ENCODE peak calls at places on chromosomes 3 and 15, in four cellular contexts. J is HL-60, I is GM12878, C is K562. F is an unnamed sample.

GRCh38 chr15:30008156-30008555 is 74.6 kb upstream of the GOLGA8J start:
- DNase-seq in J (no peak), I (no peak), C (no peak), F (no peak)

GRCh38 chr3:133885241-133885711 is 10.4 kb downstream of the RAB6B start:
- DNase-seq in J (no peak), I (no peak), C (no peak), F (no peak)

GRCh38 chr15:80595391-80595790 is 99.7 kb upstream of the ABHD17C start:
- DNase-seq in J (no peak), I (no peak), C (no peak), F (no peak)

GRCh38 chr3:126472277-126473006 is 3.2 kb downstream of the ZXDC start:
- DNase-seq in J (peak; percentile 97), I (peak; percentile 21), C (peak; percentile 76), F (no peak)

GRCh38 chr3:183745300-183746098 is 47.9 kb downstream of the YEATS2 start:
- DNase-seq in J (no peak), I (no peak), C (no peak), F (no peak)

GRCh38 chr15:98823012-98823458 is 174.7 kb downstream of the IGF1R start:
- DNase-seq in J (no peak), I (peak; percentile 1), C (no peak), F (no peak)

GRCh38 chr15:58190419-58190818 is 52.2 kb downstream of the AQP9 start:
- DNase-seq in J (no peak), I (no peak), C (no peak), F (no peak)

GRCh38 chr3:151169700-151170224 is 33.3 kb downstream of the GPR171 start:
- DNase-seq in J (peak; percentile 91), I (no peak), C (no peak), F (no peak)

GRCh38 chr15:36527512-36528162 is 51.8 kb upstream of the CDIN1 start:
- DNase-seq in J (no peak), I (no peak), C (no peak), F (no peak)

GRCh38 chr15:23686466-23687142 is 501 bp downstream of the NDN start:
- DNase-seq in J (no peak), I (no peak), C (no peak), F (no peak)

GRCh38 chr3:193788189-193788946 is 195.4 kb downstream of the OPA1 start:
- DNase-seq in J (peak; percentile 54), I (peak; percentile 9), C (peak; percentile 87), F (peak; percentile 78)

GRCh38 chr15:35410775-35411174 is 135.2 kb downstream of the DPH6 start:
- DNase-seq in J (no peak), I (no peak), C (no peak), F (no peak)

GRCh38 chr3:77038468-77038927 is 1.4 kb upstream of the ROBO2 start:
- DNase-seq in J (peak; percentile 57), I (no peak), C (peak; percentile 79), F (no peak)

GRCh38 chr3:165742351-165742750 is 94.9 kb downstream of the BCHE start:
- DNase-seq in J (no peak), I (no peak), C (no peak), F (no peak)

GRCh38 chr3:111210003-111210699 is 138.5 kb downstream of the NECTIN3 start:
- DNase-seq in J (no peak), I (no peak), C (no peak), F (no peak)

GRCh38 chr15:72491768-72492167 is 17.6 kb downstream of the ARIH1 start:
- DNase-seq in J (no peak), I (no peak), C (no peak), F (no peak)
- TF ChIP-seq SPI1 in J (no peak), I (no peak), C (no peak), F (no peak)

DNA sequence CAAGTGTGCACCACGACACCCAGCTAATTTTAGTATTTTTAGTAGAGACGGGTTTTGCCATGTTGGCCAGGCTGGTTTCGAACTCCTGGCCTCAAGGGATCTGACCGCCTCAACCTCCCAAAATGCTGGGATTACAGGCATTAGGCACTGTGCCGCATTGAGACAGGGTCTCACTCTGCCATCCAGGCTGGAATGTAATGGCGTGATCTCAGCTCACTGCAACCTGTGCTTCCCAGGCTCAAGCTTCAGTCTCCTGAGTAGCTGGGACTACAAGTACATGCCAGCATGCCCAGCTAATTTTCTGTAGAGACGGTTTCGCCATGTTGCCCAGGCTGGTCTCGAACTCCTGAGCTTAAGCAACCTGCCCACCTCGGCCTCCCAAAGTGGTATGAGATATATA is 51.6 kb downstream of the ACAD9 start:
- DNase-seq in J (no peak), I (no peak), C (no peak), F (no peak)
- TF ChIP-seq SPI1 in J (no peak), I (no peak), C (no peak), F (no peak)

GRCh38 chr15:78131295-78132021 is at the start of gene CIB2:
- DNase-seq in J (peak; percentile 33), I (no peak), C (peak; percentile 85), F (peak; percentile 96)

GRCh38 chr15:78127882-78128281 is 3.4 kb downstream of the CIB2 start:
- DNase-seq in J (no peak), I (no peak), C (no peak), F (no peak)

GRCh38 chr15:78130466-78131294 is 565 bp downstream of the CIB2 start:
- DNase-seq in J (no peak), I (no peak), C (peak; percentile 46), F (peak; percentile 76)

GRCh38 chr15:78130012-78130353 is 1.3 kb downstream of the CIB2 start:
- DNase-seq in J (no peak), I (no peak), C (no peak), F (no peak)

DNA sequence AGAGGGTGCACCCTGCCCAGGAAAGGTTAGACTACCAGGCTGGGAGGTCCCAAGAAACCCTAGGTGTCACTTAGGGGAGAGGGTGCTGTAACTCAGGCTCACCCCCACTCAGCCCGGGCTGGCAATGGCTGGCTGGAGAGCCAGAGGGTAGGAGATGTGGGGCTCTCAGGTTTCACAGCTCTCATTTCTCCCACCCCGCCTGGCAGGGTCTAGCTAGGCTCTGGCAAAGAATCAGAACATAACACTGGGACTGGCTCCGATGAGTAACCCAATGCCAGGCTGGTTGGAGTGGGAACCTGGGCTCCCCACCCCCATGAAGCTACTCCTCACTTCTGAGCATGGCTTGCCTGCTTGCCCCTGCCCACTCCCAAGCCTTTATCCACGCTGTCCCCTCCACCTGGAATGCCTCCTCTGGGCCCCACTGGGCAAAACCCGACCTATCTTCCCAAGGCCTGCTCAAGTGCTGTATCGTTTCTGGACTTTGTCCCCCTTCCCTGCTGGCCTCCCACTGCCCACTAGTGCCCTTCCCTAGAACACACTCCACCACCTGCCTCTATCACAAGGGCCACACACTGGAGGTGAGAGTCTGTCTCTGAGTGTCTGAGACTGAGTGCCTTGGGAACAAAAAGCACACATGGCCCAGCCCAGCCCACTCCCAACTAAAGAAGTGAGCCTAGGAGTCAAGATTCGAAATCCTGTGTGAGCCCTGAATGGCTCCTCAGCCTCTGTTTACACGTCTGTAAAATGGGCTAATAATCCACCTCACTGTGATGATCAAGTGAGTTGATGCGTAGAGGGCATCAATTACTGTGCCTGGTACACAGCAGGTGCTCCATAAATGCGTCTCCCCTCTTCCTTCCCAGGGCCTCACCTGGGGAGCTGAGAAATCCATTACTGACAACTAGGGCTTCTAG is 1.9 kb downstream of the CIB2 start:
- DNase-seq in J (no peak), I (no peak), C (no peak), F (no peak)
- TF ChIP-seq SPI1 in J (no peak), I (no peak), C (no peak), F (no peak)

GRCh38 chr15:33064878-33065277 is 129.6 kb downstream of the FMN1 start:
- DNase-seq in J (no peak), I (no peak), C (no peak), F (no peak)

GRCh38 chr15:33055962-33056361 is 138.6 kb downstream of the FMN1 start:
- DNase-seq in J (no peak), I (no peak), C (no peak), F (no peak)

GRCh38 chr15:33057845-33058244 is 136.7 kb downstream of the FMN1 start:
- DNase-seq in J (no peak), I (no peak), C (no peak), F (no peak)

GRCh38 chr15:33059184-33059583 is 135.3 kb downstream of the FMN1 start:
- DNase-seq in J (no peak), I (no peak), C (no peak), F (no peak)
- TF ChIP-seq SPI1 in J (no peak), I (no peak), C (no peak), F (no peak)

GRCh38 chr3:10703875-10704274 is 112.2 kb upstream of the SLC6A11 start:
- DNase-seq in J (peak; percentile 10), I (no peak), C (peak; percentile 12), F (no peak)

GRCh38 chr3:10707089-10707983 is 108.7 kb upstream of the SLC6A11 start:
- DNase-seq in J (no peak), I (no peak), C (no peak), F (no peak)

GRCh38 chr3:10706156-10707088 is 109.6 kb upstream of the SLC6A11 start:
- DNase-seq in J (no peak), I (no peak), C (no peak), F (no peak)

GRCh38 chr3:10700821-10701220 is 115.2 kb upstream of the SLC6A11 start:
- DNase-seq in J (no peak), I (no peak), C (no peak), F (no peak)

DNA sequence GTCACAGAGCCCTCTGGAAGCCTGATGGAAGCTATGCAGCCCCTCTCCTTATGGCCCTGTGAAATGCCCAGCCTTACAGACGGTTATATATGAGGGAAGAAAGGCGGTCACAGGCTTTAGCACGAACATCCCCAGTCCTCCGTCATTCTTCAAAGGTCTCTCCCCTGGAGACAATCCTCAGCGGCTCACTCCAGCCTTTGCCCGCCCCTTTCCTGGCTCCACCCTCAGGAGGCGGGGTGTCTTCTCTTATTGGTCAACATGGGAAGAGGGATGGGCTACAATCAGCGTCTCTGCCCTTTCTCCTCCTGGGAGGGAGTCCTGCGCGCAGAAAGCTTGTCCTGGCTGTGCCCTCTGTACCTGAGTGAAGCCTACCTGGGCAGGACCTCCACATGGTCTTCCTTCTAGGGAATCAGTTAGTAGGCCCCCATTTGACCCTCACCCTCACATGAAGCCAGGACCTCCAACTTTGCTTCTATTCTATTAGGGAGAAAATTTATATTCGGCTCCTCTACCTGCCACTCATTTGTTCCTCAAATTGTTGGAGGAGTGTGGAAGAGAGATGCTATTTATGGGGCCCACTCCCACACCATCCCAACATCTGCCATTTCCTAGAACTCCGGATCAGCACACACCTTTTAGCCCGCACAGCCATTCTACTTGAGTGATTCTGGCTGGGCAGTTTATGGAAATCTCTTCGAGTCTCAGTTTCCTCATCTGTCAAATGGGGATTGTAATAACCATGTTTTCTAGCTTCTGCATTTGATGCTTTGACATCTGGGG is 112.9 kb upstream of the SLC6A11 start:
- DNase-seq in J (no peak), I (no peak), C (peak; percentile 64), F (no peak)
- TF ChIP-seq SPI1 in J (no peak), I (no peak), C (no peak), F (no peak)